ENCODE peak calls at places on chromosomes 2 and 18, in ten cellular contexts. K is transverse colon, M is spleen, D is Peyer's patch, T is tibial nerve, L is HCT116, B is heart left ventricle, Y is stomach, Q is adrenal gland, P is HepG2. I is an unnamed sample.
A peak's percentile ranks its signal among the peaks of the same experiment; 100 is the strongest.

GRCh38 chr2:20065885-20066602 is 14.6 kb upstream of the LAPTM4A start:
- DNase-seq in K (peak; percentile 72), M (no peak), D (no peak), T (no peak), L (no peak), B (peak; percentile 80), Y (peak; percentile 50), Q (peak; percentile 86), P (peak; percentile 95), I (peak; percentile 94)

GRCh38 chr2:32947484-32948143 is 861 bp downstream of the LTBP1 start:
- DNase-seq in K (peak; percentile 74), M (peak; percentile 79), D (no peak), T (no peak), L (no peak), B (peak; percentile 82), Y (peak; percentile 45), Q (peak; percentile 26), P (no peak), I (peak; percentile 70)

GRCh38 chr2:30105556-30105955 is 41.3 kb upstream of the YPEL5 start:
- DNase-seq in K (no peak), M (no peak), D (no peak), T (no peak), L (no peak), B (no peak), Y (no peak), Q (no peak), P (no peak), I (no peak)

GRCh38 chr2:217393585-217394032 is 533.7 kb upstream of the TNP1 start:
- DNase-seq in K (peak; percentile 53), M (no peak), D (no peak), T (peak; percentile 54), L (no peak), B (peak; percentile 69), Y (peak; percentile 42), Q (peak; percentile 74), P (no peak), I (peak; percentile 93)

GRCh38 chr2:62672601-62673000 is 32.9 kb upstream of the EHBP1 start:
- DNase-seq in K (no peak), M (no peak), D (no peak), T (no peak), L (no peak), B (no peak), Y (no peak), Q (no peak), P (peak; percentile 83), I (no peak)

GRCh38 chr2:226023383-226023782 is 623.9 kb downstream of the NYAP2 start:
- DNase-seq in K (no peak), M (no peak), D (no peak), T (no peak), L (peak; percentile 36), B (no peak), Y (no peak), Q (no peak), P (peak; percentile 51), I (no peak)

GRCh38 chr2:81073412-81073811 is 768.9 kb upstream of the LRRTM1 start:
- DNase-seq in K (no peak), M (no peak), D (no peak), T (no peak), L (no peak), B (no peak), Y (no peak), Q (no peak), P (no peak), I (no peak)

GRCh38 chr2:189102735-189103134 is 76.8 kb downstream of the COL5A2 start:
- DNase-seq in K (no peak), M (no peak), D (no peak), T (no peak), L (no peak), B (no peak), Y (no peak), Q (no peak), P (no peak), I (no peak)

GRCh38 chr2:177282101-177282573 is 17.6 kb upstream of the NFE2L2 start:
- DNase-seq in K (no peak), M (no peak), D (no peak), T (no peak), L (no peak), B (no peak), Y (no peak), Q (no peak), P (no peak), I (no peak)

GRCh38 chr2:207040606-207041173 is 101.4 kb downstream of the CPO start:
- DNase-seq in K (no peak), M (no peak), D (no peak), T (no peak), L (no peak), B (no peak), Y (no peak), Q (no peak), P (no peak), I (no peak)

GRCh38 chr18:80104364-80104779 is 4.7 kb upstream of the ADNP2 start:
- DNase-seq in K (no peak), M (no peak), D (no peak), T (no peak), L (no peak), B (no peak), Y (no peak), Q (no peak), P (peak; percentile 30), I (no peak)

GRCh38 chr18:46755315-46756171 is 1.3 kb downstream of the ST8SIA5 start:
- DNase-seq in K (no peak), M (no peak), D (no peak), T (no peak), L (no peak), B (no peak), Y (no peak), Q (peak; percentile 38), P (no peak), I (no peak)

GRCh38 chr2:241925821-241926441 is 56.4 kb downstream of the RTP5 start:
- DNase-seq in K (no peak), M (peak; percentile 51), D (no peak), T (no peak), L (no peak), B (no peak), Y (peak; percentile 13), Q (no peak), P (no peak), I (no peak)

GRCh38 chr2:73175663-73176204 is 26.6 kb upstream of the NOTO start:
- DNase-seq in K (peak; percentile 81), M (peak; percentile 93), D (peak; percentile 73), T (peak; percentile 43), L (no peak), B (peak; percentile 91), Y (peak; percentile 93), Q (peak; percentile 89), P (peak; percentile 53), I (peak; percentile 89)

GRCh38 chr2:11539317-11540147 is 5.7 kb downstream of the GREB1 start:
- DNase-seq in K (peak; percentile 21), M (no peak), D (no peak), T (peak; percentile 37), L (no peak), B (no peak), Y (peak; percentile 85), Q (no peak), P (peak; percentile 96), I (no peak)

GRCh38 chr2:51120754-51121280 is 88.9 kb upstream of the NRXN1 start:
- DNase-seq in K (no peak), M (no peak), D (no peak), T (no peak), L (no peak), B (no peak), Y (no peak), Q (no peak), P (no peak), I (no peak)

GRCh38 chr2:130884503-130884902 is 47.8 kb downstream of the ARHGEF4 start:
- DNase-seq in K (no peak), M (no peak), D (no peak), T (no peak), L (no peak), B (no peak), Y (no peak), Q (no peak), P (no peak), I (no peak)

GRCh38 chr2:60379216-60379615 is 174.2 kb downstream of the BCL11A start:
- DNase-seq in K (no peak), M (no peak), D (no peak), T (no peak), L (no peak), B (no peak), Y (no peak), Q (no peak), P (no peak), I (no peak)

GRCh38 chr2:140808211-140808610 is 1322.6 kb downstream of the LRP1B start:
- DNase-seq in K (no peak), M (no peak), D (no peak), T (no peak), L (no peak), B (no peak), Y (no peak), Q (no peak), P (no peak), I (no peak)
- H3K27me3 ChIP-seq in K (no peaks in the 10 kb centered on the region), M (no peaks in the 10 kb centered on the region), D (no peaks in the 10 kb centered on the region), T (no peaks in the 10 kb centered on the region), L (no peaks in the 10 kb centered on the region), B (no peaks in the 10 kb centered on the region), Y (no peaks in the 10 kb centered on the region), Q (no peaks in the 10 kb centered on the region), P (no peaks in the 10 kb centered on the region), I (no peaks in the 10 kb centered on the region)

GRCh38 chr2:158670292-158670691 is 124.8 kb upstream of the DAPL1 start:
- DNase-seq in K (no peak), M (no peak), D (no peak), T (no peak), L (no peak), B (no peak), Y (no peak), Q (no peak), P (peak; percentile 31), I (no peak)
- H3K36me3 ChIP-seq in K (no peaks in the 10 kb centered on the region), M (peaks cover 98% of the 10 kb centered on the region), D (no peaks in the 10 kb centered on the region), T (no peaks in the 10 kb centered on the region), L (peaks cover 19% of the 10 kb centered on the region), B (peaks cover 17% of the 10 kb centered on the region), Y (peaks cover 88% of the 10 kb centered on the region), Q (peaks cover 11% of the 10 kb centered on the region), P (peaks cover 94% of the 10 kb centered on the region), I (peaks cover 17% of the 10 kb centered on the region)

DNA sequence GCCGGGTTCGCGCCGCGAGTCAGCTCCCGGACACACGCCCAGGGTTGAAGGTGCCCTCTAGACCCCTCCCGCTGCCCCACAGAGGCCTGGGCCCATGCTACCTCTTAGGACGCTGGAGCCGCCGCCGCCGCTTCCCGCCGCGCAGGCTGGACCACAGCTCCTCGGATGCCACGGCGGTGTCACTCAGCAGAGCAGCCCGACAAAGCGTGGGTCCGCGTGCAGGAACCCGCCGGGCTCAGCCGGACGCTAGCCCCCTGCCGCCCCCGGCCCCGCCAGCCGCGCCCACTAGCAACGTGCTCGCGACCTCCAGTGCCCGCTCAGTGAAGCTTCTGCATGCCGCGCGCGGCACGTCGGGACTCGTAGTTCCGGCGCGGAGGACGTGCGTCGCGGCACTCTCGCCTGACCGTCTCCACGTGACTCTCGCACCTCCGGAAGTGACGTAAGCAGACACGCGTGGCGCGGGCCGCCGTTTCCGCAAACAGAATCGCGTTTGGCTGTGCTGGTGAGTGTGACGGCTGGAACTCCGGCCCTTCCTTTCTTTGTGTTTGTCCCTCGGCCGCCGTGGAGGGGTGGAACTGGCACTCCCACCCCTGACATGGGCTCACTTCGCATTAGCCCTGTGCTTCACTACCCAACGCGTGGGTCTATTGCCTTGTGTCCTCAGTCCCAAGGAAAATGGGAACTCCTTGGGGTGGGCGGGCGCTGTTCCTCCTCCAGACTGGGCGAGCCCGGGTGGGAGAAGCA is at the start of the genes FAM210A and RNMT:
- DNase-seq in K (peak; percentile 97), M (peak; percentile 99), D (peak; percentile 95), T (peak; percentile 90), L (peak; percentile 90), B (peak; percentile 98), Y (peak; percentile 96), Q (peak; percentile 97), P (peak; percentile 91), I (peak; percentile 98)
- TF ChIP-seq POLR2A in K (peak; percentile 84), M (peak; percentile 29), D (peak; percentile 59), T (peak; percentile 61), L (peak; percentile 43), B (no peak), Y (no peak), Q (peak; percentile 84), P (peak; percentile 84), I (peak; percentile 51)

GRCh38 chr2:65658871-65659270 is 226.5 kb upstream of the SPRED2 start:
- DNase-seq in K (no peak), M (no peak), D (no peak), T (no peak), L (no peak), B (no peak), Y (no peak), Q (no peak), P (no peak), I (no peak)
- H3K27me3 ChIP-seq in K (no peaks in the 10 kb centered on the region), M (no peaks in the 10 kb centered on the region), D (no peaks in the 10 kb centered on the region), T (no peaks in the 10 kb centered on the region), L (no peaks in the 10 kb centered on the region), B (no peaks in the 10 kb centered on the region), Y (no peaks in the 10 kb centered on the region), Q (no peaks in the 10 kb centered on the region), P (peaks cover 21% of the 10 kb centered on the region), I (no peaks in the 10 kb centered on the region)